ENCODE peak calls at places on chromosomes 2 and 18, in nine cellular contexts. R is hepatocyte; F is CD4-positive, alpha-beta T cell; D is fibroblast of pulmonary artery; S is fibroblast of mammary gland; C is WTC11; V is CD8-positive, alpha-beta T cell; Q is brain microvascular endothelial cell; K is cardiac muscle cell. M is an unnamed sample.

GRCh38 chr18:65235966-65236634 is 514.7 kb upstream of the CDH7 start:
- DNase-seq in R (peak), F (no peak), D (no peak), S (no peak), C (no peak), V (no peak), Q (no peak), K (no peak), M (peak)

GRCh38 chr18:32019251-32019943 is 772 bp downstream of the RNF125 start:
- DNase-seq in R (peak), F (peak), D (peak), S (peak), C (peak), V (peak), Q (peak), K (peak), M (peak)

GRCh38 chr18:79400091-79400590 is 4.4 kb downstream of the NFATC1 start:
- DNase-seq in R (peak), F (peak), D (peak), S (no peak), C (peak), V (peak), Q (no peak), K (peak), M (no peak)

GRCh38 chr2:83143946-83144345 is 1315.1 kb downstream of the SUCLG1 start:
- DNase-seq in R (no peak), F (no peak), D (no peak), S (no peak), C (no peak), V (no peak), Q (no peak), K (no peak), M (no peak)

GRCh38 chr2:65377556-65378307 is 54.7 kb downstream of the SPRED2 start:
- DNase-seq in R (peak), F (no peak), D (peak), S (peak), C (no peak), V (no peak), Q (peak), K (no peak), M (peak)

GRCh38 chr2:149357058-149357457 is 26.7 kb downstream of the LYPD6 start:
- DNase-seq in R (no peak), F (no peak), D (no peak), S (no peak), C (no peak), V (no peak), Q (no peak), K (no peak), M (no peak)

GRCh38 chr2:220533485-220533884 is 906.1 kb downstream of the SLC4A3 start:
- DNase-seq in R (peak), F (no peak), D (peak), S (peak), C (peak), V (no peak), Q (peak), K (no peak), M (peak)

GRCh38 chr2:80303825-80304521 is 579 bp downstream of the LRRTM1 start:
- DNase-seq in R (no peak), F (no peak), D (no peak), S (no peak), C (peak), V (no peak), Q (no peak), K (peak), M (no peak)

GRCh38 chr2:194004590-194005206 is 1652.3 kb upstream of the SLC39A10 start:
- DNase-seq in R (no peak), F (no peak), D (peak), S (peak), C (no peak), V (no peak), Q (no peak), K (no peak), M (no peak)

DNA sequence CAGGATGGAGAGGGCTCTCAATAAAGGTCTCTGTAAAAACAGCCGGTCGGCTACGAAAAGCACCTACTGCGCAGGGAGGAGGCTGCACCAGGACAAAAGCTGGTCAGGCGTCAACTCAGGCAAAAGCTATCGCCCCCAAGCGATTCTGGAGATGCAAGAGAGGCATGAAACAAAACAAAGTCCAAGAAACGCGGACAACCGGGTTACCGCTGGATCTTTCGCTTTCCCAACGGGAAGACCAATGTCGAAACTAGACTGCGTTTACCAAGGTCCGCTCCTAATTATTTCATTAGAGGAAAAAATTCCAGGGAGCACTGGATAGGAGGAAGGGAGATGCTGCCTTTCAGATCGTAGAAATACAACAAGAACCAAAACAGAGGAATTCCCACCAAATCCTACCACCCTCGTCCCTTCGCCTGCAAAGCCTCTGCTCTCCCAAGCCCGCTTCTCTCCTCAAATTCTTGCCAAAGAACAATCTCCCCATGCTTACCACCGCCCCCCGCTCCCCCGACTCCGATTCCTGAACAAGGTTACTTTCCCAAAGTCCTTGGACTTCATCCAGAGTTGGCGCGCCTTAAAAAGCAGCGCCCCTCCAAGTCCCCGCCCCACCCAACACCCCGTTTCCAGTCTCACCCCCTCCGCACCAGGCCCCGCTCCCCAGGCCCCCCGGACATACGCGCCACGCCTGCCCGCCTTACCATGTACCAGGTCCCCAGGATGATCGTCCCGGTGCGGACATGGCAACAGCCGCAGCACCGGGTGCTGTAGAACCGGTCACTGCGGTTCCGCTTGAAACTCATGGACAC is 513 bp downstream of the LAPTM4A start:
- DNase-seq in R (peak), F (no peak), D (peak), S (peak), C (peak), V (peak), Q (no peak), K (peak), M (peak)
- TF ChIP-seq CTCF in R (no peak), F (no peak), D (peak), S (peak), C (no peak), V (no peak), Q (peak), K (peak), M (no peak)

GRCh38 chr2:36318547-36318946 is 37.0 kb upstream of the CRIM1 start:
- DNase-seq in R (no peak), F (no peak), D (peak), S (peak), C (no peak), V (no peak), Q (no peak), K (no peak), M (no peak)

GRCh38 chr2:36326286-36326685 is 29.3 kb upstream of the CRIM1 start:
- DNase-seq in R (no peak), F (no peak), D (no peak), S (no peak), C (no peak), V (no peak), Q (no peak), K (no peak), M (no peak)

GRCh38 chr2:36322108-36322507 is 33.5 kb upstream of the CRIM1 start:
- DNase-seq in R (peak), F (no peak), D (peak), S (peak), C (no peak), V (no peak), Q (peak), K (peak), M (no peak)
- TF ChIP-seq CTCF in R (peak), F (peak), D (peak), S (peak), C (peak), V (no peak), Q (peak), K (peak), M (no peak)

DNA sequence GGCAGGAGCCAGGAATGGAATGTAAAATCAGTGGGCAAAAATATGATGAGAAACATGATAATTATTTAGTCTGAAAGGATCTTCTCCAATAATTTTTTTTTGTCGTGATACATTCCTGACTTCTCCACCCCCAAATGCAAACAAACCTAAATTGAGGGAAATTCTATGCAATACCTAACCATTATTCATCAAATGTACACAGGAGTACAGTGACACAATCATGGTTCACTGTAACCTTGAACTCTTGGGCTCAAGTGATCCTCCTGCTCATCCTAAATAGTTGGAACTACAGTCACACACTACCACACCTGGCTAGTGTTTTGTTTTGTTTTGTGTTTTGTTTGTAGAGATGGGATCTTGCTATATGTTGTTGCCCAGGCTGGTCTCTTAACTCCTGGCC is 46.5 kb downstream of the RAB10 start:
- DNase-seq in R (no peak), F (no peak), D (no peak), S (no peak), C (no peak), V (no peak), Q (no peak), K (no peak), M (no peak)
- TF ChIP-seq CTCF in R (no peak), F (no peak), D (no peak), S (no peak), C (no peak), V (no peak), Q (no peak), K (no peak), M (no peak)

GRCh38 chr2:157528963-157529751 is 85.3 kb upstream of the CYTIP start:
- DNase-seq in R (no peak), F (no peak), D (no peak), S (no peak), C (no peak), V (no peak), Q (no peak), K (no peak), M (no peak)
- TF ChIP-seq CTCF in R (no peak), F (no peak), D (no peak), S (no peak), C (no peak), V (no peak), Q (no peak), K (no peak), M (no peak)

GRCh38 chr2:31765078-31765835 is 184.5 kb upstream of the SRD5A2 start:
- DNase-seq in R (no peak), F (no peak), D (no peak), S (no peak), C (no peak), V (no peak), Q (no peak), K (no peak), M (no peak)

GRCh38 chr2:31764169-31764568 is 183.4 kb upstream of the SRD5A2 start:
- DNase-seq in R (peak), F (no peak), D (no peak), S (peak), C (no peak), V (no peak), Q (no peak), K (no peak), M (no peak)

DNA sequence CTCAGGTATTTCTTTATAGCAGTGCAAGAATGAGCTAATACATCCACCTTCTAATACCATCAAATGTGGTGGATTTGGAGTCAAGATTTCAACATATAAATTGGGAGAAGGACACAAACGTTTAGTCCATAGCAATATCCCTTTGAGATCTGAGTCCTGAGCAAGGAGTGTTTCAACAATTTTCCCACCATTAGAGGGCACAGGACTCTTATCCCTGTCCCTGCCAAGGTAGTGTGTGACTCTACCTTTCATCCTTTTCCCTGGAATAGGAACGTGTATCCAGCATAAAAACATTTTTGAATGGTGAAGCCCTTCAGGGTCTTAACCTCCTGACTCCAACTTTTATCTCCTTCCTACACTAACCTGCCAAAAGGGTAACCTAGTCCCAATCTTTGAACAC is 181.3 kb upstream of the SRD5A2 start:
- DNase-seq in R (no peak), F (no peak), D (no peak), S (no peak), C (no peak), V (no peak), Q (no peak), K (no peak), M (no peak)
- TF ChIP-seq CTCF in R (no peak), F (no peak), D (no peak), S (no peak), C (no peak), V (no peak), Q (no peak), K (no peak), M (no peak)

GRCh38 chr18:71398530-71398929 is 1109.7 kb downstream of the SOCS6 start:
- DNase-seq in R (peak), F (no peak), D (peak), S (no peak), C (no peak), V (no peak), Q (peak), K (peak), M (peak)
- TF ChIP-seq CTCF in R (peak), F (no peak), D (peak), S (no peak), C (no peak), V (no peak), Q (peak), K (peak), M (peak)

DNA sequence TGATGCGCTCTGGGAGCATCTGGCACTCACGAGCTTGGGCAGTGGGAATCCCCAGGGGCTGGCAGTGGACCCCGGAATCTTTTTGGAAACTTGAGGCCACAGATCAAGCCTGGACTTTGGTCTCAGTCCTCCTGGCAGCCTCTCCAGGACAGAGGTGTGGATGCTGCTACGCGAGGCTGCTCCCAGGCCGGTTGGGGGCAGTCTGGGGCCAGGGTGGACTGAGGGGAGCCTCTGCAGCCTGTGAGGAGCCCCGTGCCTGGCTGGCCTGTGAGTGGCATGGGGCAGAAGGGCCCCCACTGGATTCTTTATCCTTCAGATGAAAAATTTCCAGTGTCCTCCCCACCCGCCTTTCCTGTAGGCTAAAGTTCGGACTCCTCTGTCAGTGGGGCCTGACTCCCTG is 12.7 kb upstream of the DES start:
- DNase-seq in R (no peak), F (no peak), D (no peak), S (no peak), C (peak), V (no peak), Q (no peak), K (peak), M (no peak)
- TF ChIP-seq CTCF in R (peak), F (no peak), D (peak), S (peak), C (no peak), V (no peak), Q (peak), K (peak), M (no peak)

GRCh38 chr2:217910875-217911212 is 92.0 kb downstream of the TNS1 start:
- DNase-seq in R (no peak), F (no peak), D (no peak), S (no peak), C (no peak), V (no peak), Q (no peak), K (no peak), M (no peak)

GRCh38 chr2:217908544-217908943 is 94.3 kb downstream of the TNS1 start:
- DNase-seq in R (no peak), F (no peak), D (no peak), S (no peak), C (no peak), V (no peak), Q (no peak), K (no peak), M (no peak)

GRCh38 chr2:217911283-217911965 is 91.4 kb downstream of the TNS1 start:
- DNase-seq in R (no peak), F (no peak), D (no peak), S (peak), C (no peak), V (no peak), Q (no peak), K (no peak), M (no peak)

GRCh38 chr2:217907266-217907665 is 95.5 kb downstream of the TNS1 start:
- DNase-seq in R (no peak), F (no peak), D (no peak), S (no peak), C (no peak), V (no peak), Q (no peak), K (no peak), M (no peak)

GRCh38 chr2:217909156-217909820 is 93.5 kb downstream of the TNS1 start:
- DNase-seq in R (no peak), F (no peak), D (no peak), S (no peak), C (no peak), V (no peak), Q (no peak), K (no peak), M (no peak)
- TF ChIP-seq CTCF in R (no peak), F (no peak), D (no peak), S (no peak), C (no peak), V (no peak), Q (peak), K (peak), M (no peak)

GRCh38 chr2:44246436-44246835 is 28.8 kb upstream of the SLC3A1 start:
- DNase-seq in R (no peak), F (no peak), D (peak), S (no peak), C (no peak), V (no peak), Q (no peak), K (no peak), M (no peak)

GRCh38 chr2:44250376-44250775 is 24.9 kb upstream of the SLC3A1 start:
- DNase-seq in R (no peak), F (no peak), D (no peak), S (no peak), C (no peak), V (no peak), Q (no peak), K (no peak), M (no peak)

GRCh38 chr2:44245068-44245861 is 30.0 kb upstream of the SLC3A1 start:
- DNase-seq in R (peak), F (no peak), D (no peak), S (no peak), C (no peak), V (no peak), Q (no peak), K (no peak), M (peak)

GRCh38 chr2:44246840-44247369 is 28.4 kb upstream of the SLC3A1 start:
- DNase-seq in R (no peak), F (no peak), D (no peak), S (no peak), C (no peak), V (no peak), Q (no peak), K (no peak), M (no peak)

GRCh38 chr2:44247924-44248323 is 27.4 kb upstream of the SLC3A1 start:
- DNase-seq in R (no peak), F (no peak), D (no peak), S (no peak), C (peak), V (no peak), Q (no peak), K (no peak), M (peak)
- TF ChIP-seq CTCF in R (peak), F (no peak), D (no peak), S (no peak), C (no peak), V (no peak), Q (peak), K (peak), M (peak)